ENCODE peak calls at places on chromosomes 12 and 14, in ten cellular contexts. B is stimulated activated CD4-positive, alpha-beta T cell treated with anti-CD3 and anti-CD28 coated beads, Interleukin-12 subunit alpha, Interleukin-12 subunit beta, amount 100 ng/mL, for 24 hours; M is astrocyte; H is stimulated activated naive CD8-positive, alpha-beta T cell treated with anti-CD3 and anti-CD28 coated beads, Interleukin-15, amount 100 ng/mL, for 72 hours; D is gastrocnemius medialis; T is BE2C; Q is activated CD4-positive, CD25-positive, alpha-beta regulatory T cell; S is AML-193; O is activated T-cell treated with anti-CD3 and anti-CD28 coated beads, Interleukin-2, amount 50 U/mL, for 72 hours; R is NCI-H774. A is an unnamed sample.

GRCh38 chr12:43750814-43751213 is 7.8 kb downstream of the PUS7L start:
- DNase-seq in B (no peak), M (no peak), H (no peak), D (no peak), T (no peak), Q (no peak), S (no peak), O (no peak), R (no peak), A (no peak)

GRCh38 chr12:22787557-22787956 is 162.6 kb downstream of the ETNK1 start:
- DNase-seq in B (no peak), M (no peak), H (no peak), D (no peak), T (no peak), Q (no peak), S (no peak), O (no peak), R (no peak), A (no peak)

GRCh38 chr14:67541448-67542387 is 8.6 kb downstream of the PLEKHH1 start:
- DNase-seq in B (no peak), M (no peak), H (peak), D (no peak), T (no peak), Q (no peak), S (no peak), O (peak), R (no peak), A (no peak)

GRCh38 chr14:91350813-91351507 is 66.7 kb downstream of the CCDC88C start:
- DNase-seq in B (peak), M (no peak), H (peak), D (no peak), T (no peak), Q (no peak), S (no peak), O (peak), R (no peak), A (peak)

GRCh38 chr14:94600148-94600545 is 12.0 kb upstream of the SERPINA3 start:
- DNase-seq in B (no peak), M (no peak), H (no peak), D (no peak), T (no peak), Q (no peak), S (no peak), O (no peak), R (no peak), A (no peak)

GRCh38 chr12:6603095-6603567 is 4.0 kb downstream of the CHD4 start:
- DNase-seq in B (no peak), M (peak), H (no peak), D (peak), T (peak), Q (peak), S (no peak), O (peak), R (no peak), A (no peak)

GRCh38 chr12:109773384-109774011 is 59.7 kb downstream of the TRPV4 start:
- DNase-seq in B (no peak), M (no peak), H (no peak), D (peak), T (no peak), Q (no peak), S (no peak), O (no peak), R (no peak), A (no peak)

GRCh38 chr12:121580959-121581680 is at the start of gene KDM2B:
- DNase-seq in B (no peak), M (peak), H (no peak), D (no peak), T (no peak), Q (no peak), S (peak), O (no peak), R (peak), A (peak)

GRCh38 chr12:6730169-6730568 is 6.3 kb downstream of the COPS7A start:
- DNase-seq in B (no peak), M (no peak), H (no peak), D (no peak), T (no peak), Q (no peak), S (no peak), O (no peak), R (no peak), A (no peak)

GRCh38 chr14:69263364-69263763 is 3.4 kb downstream of the GALNT16 start:
- DNase-seq in B (no peak), M (peak), H (no peak), D (peak), T (peak), Q (no peak), S (no peak), O (no peak), R (no peak), A (no peak)

GRCh38 chr12:110330544-110330943 is 49.5 kb downstream of the ATP2A2 start:
- DNase-seq in B (no peak), M (peak), H (no peak), D (no peak), T (no peak), Q (no peak), S (peak), O (no peak), R (no peak), A (no peak)

GRCh38 chr12:60335765-60336164 is 739.9 kb downstream of the SLC16A7 start:
- DNase-seq in B (no peak), M (peak), H (no peak), D (no peak), T (no peak), Q (no peak), S (no peak), O (no peak), R (peak), A (no peak)

GRCh38 chr12:130337476-130338303 is at the start of gene PIWIL1:
- DNase-seq in B (no peak), M (no peak), H (no peak), D (no peak), T (no peak), Q (no peak), S (no peak), O (no peak), R (no peak), A (no peak)

GRCh38 chr12:110371408-110372055 is 32.0 kb downstream of the ANAPC7 start:
- DNase-seq in B (no peak), M (no peak), H (no peak), D (no peak), T (peak), Q (no peak), S (no peak), O (no peak), R (no peak), A (no peak)

GRCh38 chr14:62364161-62364560 is 601.9 kb downstream of the SNAPC1 start:
- DNase-seq in B (no peak), M (peak), H (no peak), D (no peak), T (no peak), Q (no peak), S (no peak), O (no peak), R (no peak), A (no peak)

GRCh38 chr14:74275265-74275841 is 27.4 kb downstream of the ABCD4 start:
- DNase-seq in B (no peak), M (peak), H (no peak), D (no peak), T (peak), Q (no peak), S (no peak), O (no peak), R (no peak), A (no peak)

GRCh38 chr14:95024380-95024779 is 132.9 kb downstream of the DICER1 start:
- DNase-seq in B (no peak), M (no peak), H (no peak), D (no peak), T (no peak), Q (no peak), S (no peak), O (no peak), R (no peak), A (no peak)

GRCh38 chr12:89106950-89107349 is 245.4 kb downstream of the DUSP6 start:
- DNase-seq in B (no peak), M (no peak), H (no peak), D (no peak), T (no peak), Q (no peak), S (no peak), O (no peak), R (no peak), A (no peak)

GRCh38 chr12:71671816-71672215 is 7.7 kb downstream of the THAP2 start:
- DNase-seq in B (no peak), M (no peak), H (no peak), D (no peak), T (no peak), Q (no peak), S (no peak), O (no peak), R (peak), A (no peak)

GRCh38 chr14:57889245-57889644 is 23.4 kb upstream of the SLC35F4 start:
- DNase-seq in B (no peak), M (peak), H (no peak), D (peak), T (no peak), Q (no peak), S (no peak), O (no peak), R (no peak), A (no peak)

GRCh38 chr12:105921872-105922669 is 216.7 kb downstream of the NUAK1 start:
- DNase-seq in B (no peak), M (no peak), H (no peak), D (peak), T (no peak), Q (no peak), S (no peak), O (no peak), R (no peak), A (no peak)

GRCh38 chr12:28807535-28807934 is 341.5 kb upstream of the FAR2 start:
- DNase-seq in B (no peak), M (no peak), H (no peak), D (no peak), T (no peak), Q (no peak), S (no peak), O (no peak), R (no peak), A (no peak)

GRCh38 chr12:24901975-24902461 is 46.9 kb downstream of the BCAT1 start:
- DNase-seq in B (no peak), M (peak), H (no peak), D (no peak), T (peak), Q (no peak), S (no peak), O (peak), R (no peak), A (no peak)

GRCh38 chr12:67701121-67701520 is 52.6 kb downstream of the DYRK2 start:
- DNase-seq in B (no peak), M (peak), H (no peak), D (no peak), T (no peak), Q (no peak), S (no peak), O (no peak), R (no peak), A (no peak)

GRCh38 chr12:98997-99396 is 32.4 kb downstream of the IQSEC3 start:
- DNase-seq in B (no peak), M (no peak), H (no peak), D (no peak), T (no peak), Q (no peak), S (no peak), O (no peak), R (no peak), A (no peak)

GRCh38 chr14:95507174-95507573 is 9.3 kb downstream of the SYNE3 start:
- DNase-seq in B (no peak), M (peak), H (no peak), D (peak), T (peak), Q (no peak), S (peak), O (no peak), R (no peak), A (no peak)

GRCh38 chr14:68786491-68787234 is 6.2 kb downstream of the ZFP36L1 start:
- DNase-seq in B (no peak), M (peak), H (no peak), D (no peak), T (no peak), Q (no peak), S (no peak), O (no peak), R (no peak), A (no peak)

GRCh38 chr12:52575948-52576347 is 2.3 kb upstream of the KRT74 start:
- DNase-seq in B (no peak), M (no peak), H (no peak), D (no peak), T (no peak), Q (no peak), S (no peak), O (no peak), R (no peak), A (no peak)

GRCh38 chr12:31813305-31813704 is 84.5 kb upstream of the AMN1 start:
- DNase-seq in B (no peak), M (no peak), H (no peak), D (no peak), T (no peak), Q (no peak), S (no peak), O (no peak), R (no peak), A (no peak)

GRCh38 chr14:64654072-64654899 is 49.9 kb upstream of the PLEKHG3 start:
- DNase-seq in B (no peak), M (peak), H (peak), D (no peak), T (no peak), Q (no peak), S (peak), O (no peak), R (peak), A (no peak)

A was measured in activated naive CD4-positive, alpha-beta T cell treated with anti-CD3 and anti-CD28 coated beads, Interleukin-2, amount 50 U/mL, for 72 hours.